ENCODE peak calls at places on chromosomes 6 and 20, in eight cellular contexts. I is left lung, V is mammary epithelial cell, O is dorsolateral prefrontal cortex, H is tibial artery, K is Panc1, X is GM23338, A is heart left ventricle. S is an unnamed sample.
A peak's percentile ranks its signal among the peaks of the same experiment; 100 is the strongest.

GRCh38 chr6:27312146-27312949 is at the start of gene POM121L2:
- DNase-seq in K (peak; percentile 76), X (peak; percentile 92), H (no peak), O (no peak), I (peak; percentile 80), V (peak; percentile 73), A (no peak), S (peak; percentile 52)

GRCh38 chr6:167827588-167828324 is 1.0 kb downstream of the AFDN start:
- DNase-seq in V (peak; percentile 48), H (peak; percentile 72), A (peak; percentile 72), I (peak; percentile 83), O (peak; percentile 31), K (no peak), X (peak; percentile 74), S (peak; percentile 13)

GRCh38 chr6:163897030-163897429 is 482.5 kb downstream of the QKI start:
- DNase-seq in K (no peak), A (no peak), O (no peak), I (no peak), X (no peak), V (no peak), H (no peak), S (no peak)

GRCh38 chr20:59785986-59786753 is 147.3 kb downstream of the SYCP2 start:
- DNase-seq in I (no peak), A (no peak), O (no peak), X (no peak), V (no peak), H (peak; percentile 42), K (no peak), S (no peak)

GRCh38 chr6:44969446-44970175 is 358.5 kb upstream of the RUNX2 start:
- DNase-seq in I (no peak), A (no peak), V (no peak), X (no peak), O (no peak), H (no peak), K (no peak), S (no peak)

GRCh38 chr6:166654573-166654972 is 27.5 kb upstream of the RPS6KA2 start:
- DNase-seq in O (no peak), A (no peak), X (no peak), I (no peak), H (no peak), K (no peak), V (no peak), S (no peak)

GRCh38 chr6:35602133-35602946 is 86.4 kb downstream of the FKBP5 start:
- DNase-seq in K (no peak), H (no peak), V (peak; percentile 84), I (no peak), X (no peak), A (no peak), O (no peak), S (no peak)

GRCh38 chr20:37384683-37385174 is 38.8 kb downstream of the SRC start:
- DNase-seq in O (peak; percentile 58), H (peak; percentile 77), K (no peak), V (peak; percentile 30), X (peak; percentile 76), I (peak; percentile 95), A (peak; percentile 86), S (peak; percentile 82)

GRCh38 chr6:157550114-157550989 is 169.4 kb downstream of the ZDHHC14 start:
- DNase-seq in I (no peak), X (no peak), H (peak; percentile 6), V (no peak), A (no peak), O (no peak), K (no peak), S (no peak)

GRCh38 chr6:35417979-35418661 is 34.0 kb upstream of the FANCE start:
- DNase-seq in I (no peak), V (no peak), H (no peak), A (peak; percentile 35), O (peak; percentile 45), K (no peak), X (no peak), S (no peak)

GRCh38 chr20:36847009-36847709 is 28.8 kb upstream of the TLDC2 start:
- DNase-seq in X (no peak), K (no peak), V (peak; percentile 80), O (peak; percentile 61), A (no peak), I (no peak), H (peak; percentile 97), S (no peak)

GRCh38 chr6:125747589-125748533 is 1.6 kb upstream of the HEY2 start:
- DNase-seq in X (peak; percentile 78), I (peak; percentile 88), A (peak; percentile 80), O (peak; percentile 44), V (peak; percentile 48), H (peak; percentile 80), K (no peak), S (no peak)

GRCh38 chr6:491233-491632 is 99.7 kb downstream of the IRF4 start:
- DNase-seq in H (no peak), X (no peak), V (no peak), I (no peak), O (no peak), A (no peak), K (no peak), S (no peak)

GRCh38 chr6:75481394-75481793 is 12.2 kb downstream of the FILIP1 start:
- DNase-seq in I (no peak), A (no peak), O (no peak), X (no peak), K (no peak), H (no peak), V (no peak), S (no peak)

GRCh38 chr6:149236584-149236983 is 80.9 kb upstream of the TAB2 start:
- DNase-seq in H (no peak), I (no peak), O (no peak), X (no peak), A (no peak), V (no peak), K (no peak), S (no peak)

GRCh38 chr6:209432-210103 is 82.7 kb upstream of the DUSP22 start:
- DNase-seq in A (no peak), V (no peak), H (no peak), I (no peak), X (no peak), K (no peak), O (no peak), S (no peak)

GRCh38 chr6:15879372-15880261 is 216.8 kb upstream of the DTNBP1 start:
- DNase-seq in V (no peak), K (no peak), H (no peak), O (no peak), I (peak; percentile 49), X (no peak), A (peak; percentile 86), S (peak; percentile 38)

GRCh38 chr20:6705106-6705766 is 62.2 kb upstream of the BMP2 start:
- DNase-seq in V (no peak), K (no peak), O (no peak), I (no peak), A (no peak), H (no peak), X (no peak), S (no peak)

GRCh38 chr6:14544689-14545088 is 427.1 kb downstream of the CD83 start:
- DNase-seq in X (peak; percentile 14), I (no peak), H (no peak), V (no peak), O (no peak), A (no peak), K (no peak), S (no peak)

GRCh38 chr6:158131926-158132325 is 36.1 kb downstream of the SERAC1 start:
- DNase-seq in H (no peak), K (no peak), O (no peak), I (no peak), V (peak; percentile 21), X (peak; percentile 38), A (no peak), S (no peak)

GRCh38 chr20:59518881-59519706 is 85.2 kb upstream of the PHACTR3 start:
- DNase-seq in O (no peak), X (peak; percentile 85), V (peak; percentile 56), K (peak; percentile 57), I (no peak), H (no peak), A (no peak), S (no peak)

GRCh38 chr20:57264908-57265648 is 1.4 kb downstream of the BMP7 start:
- DNase-seq in I (no peak), X (peak; percentile 71), H (peak; percentile 63), O (no peak), V (no peak), A (no peak), K (no peak), S (no peak)

GRCh38 chr6:39917329-39917728 is 16.9 kb downstream of the MOCS1 start:
- DNase-seq in V (no peak), I (no peak), O (no peak), H (no peak), A (no peak), K (no peak), X (no peak), S (no peak)

GRCh38 chr6:69918766-69919165 is 52.4 kb downstream of the COL19A1 start:
- DNase-seq in I (no peak), A (no peak), X (no peak), K (no peak), H (no peak), O (no peak), V (no peak), S (no peak)

GRCh38 chr6:6694368-6694780 is 105.9 kb downstream of the LY86 start:
- DNase-seq in H (no peak), V (no peak), O (no peak), X (peak; percentile 69), A (no peak), K (no peak), I (no peak), S (no peak)
- TF ChIP-seq CTCF in H (no peak), V (no peak), O (no peak), X (peak; percentile 50), A (no peak), K (peak; percentile 22), I (no peak), S (no peak)

DNA sequence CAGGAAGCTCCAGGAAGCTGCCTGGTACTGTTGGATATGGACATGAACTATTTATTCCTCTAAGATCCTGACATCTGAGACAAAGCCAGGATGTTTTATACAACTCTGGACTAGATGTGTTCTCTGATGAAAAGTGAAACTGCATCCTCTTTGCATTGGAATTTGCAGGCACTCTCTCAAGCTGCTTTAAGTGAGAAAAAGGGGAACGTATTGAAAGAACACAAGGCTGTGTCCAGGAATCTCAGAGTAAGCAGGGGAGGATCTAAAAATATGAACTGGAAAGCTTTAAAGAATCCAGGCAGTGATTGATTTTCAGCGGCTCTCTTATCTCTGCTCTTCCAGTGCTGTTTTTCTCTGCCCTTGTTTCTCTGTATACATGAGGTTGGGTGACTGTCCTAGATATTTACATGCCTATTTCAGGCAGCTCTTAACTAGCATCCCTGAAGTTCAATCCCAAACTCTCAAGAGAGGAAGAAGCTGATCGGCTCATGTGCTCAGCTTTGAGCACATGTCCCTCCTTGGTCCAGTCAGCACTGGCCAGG is 193.8 kb downstream of the PLCB4 start:
- DNase-seq in X (no peak), V (no peak), A (no peak), O (no peak), H (no peak), I (no peak), K (no peak), S (no peak)
- H3K27me3 ChIP-seq in X (no peaks in the 10 kb centered on the region), V (no peaks in the 10 kb centered on the region), A (no peaks in the 10 kb centered on the region), O (no peaks in the 10 kb centered on the region), H (no peaks in the 10 kb centered on the region), I (no peaks in the 10 kb centered on the region), K (no peaks in the 10 kb centered on the region), S (no peaks in the 10 kb centered on the region)

GRCh38 chr6:79538481-79538971 is 1.3 kb upstream of the LCA5 start:
- DNase-seq in V (peak; percentile 81), A (no peak), K (peak; percentile 12), I (no peak), H (no peak), X (peak; percentile 42), O (no peak), S (no peak)
- H3K27ac ChIP-seq in V (peak overlapping the region; percentile 99), A (peak overlapping the region; percentile 93), K (peak overlapping the region; percentile 98), I (peak overlapping the region; percentile 90), H (peak overlapping the region; percentile 89), X (no peak overlapping the region), O (peak overlapping the region; percentile 32), S (no peak overlapping the region)

GRCh38 chr6:33000053-33000452 is 9.3 kb downstream of the HLA-DOA start:
- DNase-seq in X (peak; percentile 93), V (peak; percentile 29), A (no peak), H (no peak), I (no peak), K (no peak), O (no peak), S (no peak)
- TF ChIP-seq CTCF in X (peak; percentile 79), V (peak; percentile 21), A (peak; percentile 19), H (no peak), I (no peak), K (peak; percentile 50), O (no peak), S (peak; percentile 45)